ENCODE peak calls at places on chromosomes 1 and 21, in nine cellular contexts. U is heart right ventricle; L is AG04450; E is fibroblast of lung; S is astrocyte; I is upper lobe of right lung; K is CD8-positive, alpha-beta T cell; M is thoracic aorta; F is tibial artery. Y is an unnamed sample. For H3K9me3, the result is how much of the 10 kb centered on the place peaks cover.

GRCh38 chr21:45299026-45299863 is 11.6 kb upstream of the POFUT2 start:
- DNase-seq in U (peak), L (no peak), E (no peak), S (no peak), I (no peak), K (peak), M (no peak), F (peak), Y (no peak)

GRCh38 chr1:209755926-209756607 is at the start of gene TRAF3IP3:
- DNase-seq in U (peak), L (no peak), E (no peak), S (no peak), I (no peak), K (peak), M (no peak), F (no peak), Y (peak)

GRCh38 chr1:33365560-33365997 is 44.7 kb upstream of the A3GALT2 start:
- DNase-seq in U (peak), L (no peak), E (peak), S (peak), I (no peak), K (no peak), M (no peak), F (peak), Y (no peak)

GRCh38 chr21:40433575-40433974 is 413.4 kb downstream of the DSCAM start:
- DNase-seq in U (no peak), L (no peak), E (no peak), S (no peak), I (no peak), K (no peak), M (no peak), F (no peak), Y (no peak)

GRCh38 chr1:26999440-26999987 is 6.0 kb downstream of the TRNP1 start:
- DNase-seq in U (peak), L (peak), E (peak), S (peak), I (peak), K (no peak), M (peak), F (peak), Y (no peak)

GRCh38 chr1:67604778-67605177 is 80.2 kb upstream of the GADD45A start:
- DNase-seq in U (no peak), L (no peak), E (no peak), S (no peak), I (no peak), K (no peak), M (no peak), F (no peak), Y (no peak)

GRCh38 chr1:41728403-41729202 is 190.1 kb downstream of the HIVEP3 start:
- DNase-seq in U (no peak), L (no peak), E (no peak), S (no peak), I (peak), K (peak), M (no peak), F (no peak), Y (no peak)

GRCh38 chr21:30234643-30235042 is 18.7 kb upstream of the CLDN8 start:
- DNase-seq in U (no peak), L (no peak), E (no peak), S (no peak), I (no peak), K (no peak), M (no peak), F (no peak), Y (no peak)

GRCh38 chr1:48677306-48678287 is 99.1 kb downstream of the BEND5 start:
- DNase-seq in U (peak), L (no peak), E (peak), S (peak), I (peak), K (peak), M (peak), F (no peak), Y (peak)

GRCh38 chr1:180785306-180785705 is 127.4 kb upstream of the KIAA1614 start:
- DNase-seq in U (no peak), L (no peak), E (no peak), S (no peak), I (no peak), K (no peak), M (no peak), F (no peak), Y (no peak)

GRCh38 chr1:20100632-20101355 is 18.5 kb downstream of the PLA2G2D start:
- DNase-seq in U (peak), L (peak), E (peak), S (peak), I (no peak), K (no peak), M (no peak), F (no peak), Y (peak)

GRCh38 chr1:46614604-46614984 is 2.0 kb downstream of the MOB3C start:
- DNase-seq in U (no peak), L (no peak), E (no peak), S (no peak), I (no peak), K (no peak), M (no peak), F (no peak), Y (no peak)

GRCh38 chr1:9573723-9574122 is 15.0 kb upstream of the TMEM201 start:
- DNase-seq in U (no peak), L (no peak), E (no peak), S (no peak), I (no peak), K (no peak), M (no peak), F (no peak), Y (no peak)

GRCh38 chr1:95117207-95118018 is at the start of gene TLCD4:
- DNase-seq in U (peak), L (no peak), E (peak), S (peak), I (peak), K (peak), M (no peak), F (peak), Y (peak)

GRCh38 chr1:92972413-92973129 is 11.3 kb upstream of the DIPK1A start:
- DNase-seq in U (no peak), L (no peak), E (no peak), S (no peak), I (no peak), K (no peak), M (no peak), F (no peak), Y (no peak)

GRCh38 chr1:4627353-4627752 is 27.1 kb upstream of the AJAP1 start:
- DNase-seq in U (no peak), L (no peak), E (no peak), S (no peak), I (peak), K (no peak), M (no peak), F (no peak), Y (no peak)

GRCh38 chr1:92922378-92923035 is 38.8 kb downstream of the DIPK1A start:
- DNase-seq in U (no peak), L (no peak), E (peak), S (peak), I (no peak), K (no peak), M (no peak), F (no peak), Y (no peak)

GRCh38 chr21:44720170-44720569 is 8.8 kb upstream of the TSPEAR start:
- DNase-seq in U (no peak), L (no peak), E (no peak), S (no peak), I (no peak), K (no peak), M (no peak), F (no peak), Y (no peak)

GRCh38 chr1:208228550-208228949 is 15.6 kb downstream of the PLXNA2 start:
- DNase-seq in U (no peak), L (no peak), E (no peak), S (no peak), I (no peak), K (no peak), M (no peak), F (no peak), Y (no peak)

GRCh38 chr1:58162952-58163550 is 383.5 kb downstream of the OMA1 start:
- DNase-seq in U (peak), L (peak), E (peak), S (peak), I (no peak), K (no peak), M (no peak), F (no peak), Y (no peak)

GRCh38 chr1:119675349-119676343 is 27.6 kb upstream of the ZNF697 start:
- DNase-seq in U (peak), L (peak), E (peak), S (peak), I (peak), K (peak), M (peak), F (peak), Y (peak)

GRCh38 chr1:54486864-54487263 is 61.2 kb upstream of the ACOT11 start:
- DNase-seq in U (no peak), L (no peak), E (no peak), S (no peak), I (no peak), K (no peak), M (no peak), F (no peak), Y (no peak)

GRCh38 chr1:18116777-18117176 is 9.2 kb downstream of the IGSF21 start:
- DNase-seq in U (no peak), L (no peak), E (no peak), S (no peak), I (no peak), K (no peak), M (no peak), F (no peak), Y (no peak)

GRCh38 chr1:112998592-112999235 is 42.7 kb upstream of the SLC16A1 start:
- DNase-seq in U (peak), L (peak), E (peak), S (peak), I (no peak), K (no peak), M (peak), F (peak), Y (no peak)

GRCh38 chr1:194024659-194025058 is 838.2 kb upstream of the B3GALT2 start:
- DNase-seq in U (no peak), L (no peak), E (peak), S (peak), I (no peak), K (no peak), M (no peak), F (no peak), Y (no peak)

GRCh38 chr1:40344597-40344996 is 27.5 kb upstream of the COL9A2 start:
- DNase-seq in U (peak), L (peak), E (peak), S (peak), I (peak), K (peak), M (peak), F (peak), Y (peak)

GRCh38 chr1:243271990-243272389 is 16.1 kb downstream of the SDCCAG8 start:
- DNase-seq in U (no peak), L (no peak), E (peak), S (peak), I (no peak), K (no peak), M (no peak), F (no peak), Y (no peak)

GRCh38 chr1:3692593-3692992 is 40.3 kb downstream of the TP73 start:
- DNase-seq in U (no peak), L (no peak), E (no peak), S (no peak), I (no peak), K (no peak), M (no peak), F (no peak), Y (no peak)

DNA sequence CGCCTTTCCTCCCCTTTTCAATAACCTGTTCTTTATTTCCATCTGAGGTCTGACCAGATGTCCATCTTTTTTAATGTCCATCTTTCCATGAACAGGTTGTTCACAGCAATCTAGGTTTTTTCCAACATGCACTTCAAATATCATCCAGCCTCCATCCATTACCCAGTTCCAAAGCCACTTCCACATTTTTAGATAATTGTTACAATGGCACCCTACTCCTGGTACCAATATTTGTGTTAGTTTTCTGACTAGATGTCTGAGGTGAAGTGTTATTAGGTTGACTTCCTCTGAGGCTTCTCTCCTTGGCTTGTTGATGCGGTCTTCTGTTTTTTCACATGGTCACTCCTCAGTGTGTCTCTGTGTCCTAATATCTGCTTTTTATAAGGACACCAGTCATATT is 89.4 kb downstream of the OBSCN start:
- DNase-seq in U (no peak), L (no peak), E (no peak), S (no peak), I (no peak), K (no peak), M (no peak), F (no peak), Y (no peak)
- H3K9me3 ChIP-seq in U (under half), L (under half), E (under half), S (under half), I (under half), K (under half), M (under half), F (under half), Y (under half)

GRCh38 chr1:224181453-224181810 is 1.6 kb upstream of the DEGS1 start:
- DNase-seq in U (no peak), L (no peak), E (no peak), S (no peak), I (no peak), K (no peak), M (no peak), F (no peak), Y (no peak)

GRCh38 chr1:224183591-224184312 is 712 bp downstream of the DEGS1 start:
- DNase-seq in U (peak), L (no peak), E (peak), S (peak), I (peak), K (peak), M (no peak), F (peak), Y (peak)

GRCh38 chr1:224182057-224182865 is 779 bp upstream of the DEGS1 start:
- DNase-seq in U (no peak), L (no peak), E (no peak), S (no peak), I (no peak), K (peak), M (no peak), F (no peak), Y (peak)

GRCh38 chr1:224180783-224181452 is 2.1 kb upstream of the DEGS1 start:
- DNase-seq in U (no peak), L (no peak), E (no peak), S (no peak), I (no peak), K (no peak), M (no peak), F (no peak), Y (no peak)

GRCh38 chr1:224182866-224183590 is at the start of gene DEGS1:
- DNase-seq in U (peak), L (no peak), E (peak), S (peak), I (peak), K (peak), M (peak), F (peak), Y (peak)
- TF ChIP-seq CTCF in U (no peak), L (peak), E (no peak), S (no peak), I (no peak), K (no peak), M (no peak), F (no peak), Y (no peak)

GRCh38 chr1:227654858-227655752 is 80.0 kb downstream of the JMJD4 start:
- DNase-seq in U (no peak), L (no peak), E (no peak), S (no peak), I (no peak), K (no peak), M (no peak), F (no peak), Y (no peak)
- H3K9me3 ChIP-seq in U (half or more), L (under half), E (under half), S (under half), I (half or more), K (half or more), M (half or more), F (half or more), Y (half or more)

DNA sequence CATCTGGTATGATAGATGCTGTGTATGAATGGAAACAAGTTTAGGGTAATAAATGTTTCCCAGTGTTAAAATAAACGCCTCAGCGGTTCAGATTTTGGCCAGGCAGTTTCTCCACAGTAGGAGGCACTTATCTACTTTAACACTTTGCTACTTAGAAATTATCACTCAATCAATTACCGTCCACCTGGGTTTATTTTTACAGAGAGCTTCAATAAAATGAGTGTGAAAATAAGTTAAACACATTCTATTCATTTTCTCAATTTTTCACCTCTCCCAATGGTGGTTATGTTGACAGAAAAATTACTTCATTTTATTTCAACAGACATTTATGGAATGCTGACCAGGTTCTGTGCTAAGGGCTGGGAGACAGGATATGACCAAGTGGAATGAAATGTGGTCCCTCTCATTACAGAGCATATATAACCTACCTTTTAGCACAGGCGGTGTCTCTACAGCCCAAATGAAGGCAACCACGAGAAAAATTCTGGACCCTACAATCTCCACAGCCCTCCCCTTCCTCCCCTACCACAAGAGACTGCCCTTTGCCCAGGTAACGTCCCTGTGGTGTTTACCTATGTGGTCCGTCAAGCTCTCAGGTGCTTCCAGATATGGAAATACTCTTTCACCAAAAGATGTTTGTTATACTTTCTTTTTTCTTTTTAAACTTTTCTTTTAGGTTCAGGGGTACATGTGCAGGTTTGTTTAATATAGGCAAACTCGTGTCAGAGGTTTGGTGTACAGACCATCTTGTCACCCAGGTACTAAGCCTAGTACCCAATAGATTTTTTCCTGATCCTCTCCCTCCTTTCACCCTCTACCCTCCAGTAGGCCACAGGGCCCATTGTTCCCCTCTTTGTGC is 105.5 kb downstream of the HLCS start:
- DNase-seq in U (no peak), L (peak), E (peak), S (peak), I (no peak), K (no peak), M (no peak), F (no peak), Y (no peak)
- TF ChIP-seq CTCF in U (no peak), L (no peak), E (no peak), S (no peak), I (no peak), K (no peak), M (no peak), F (no peak), Y (no peak)

DNA sequence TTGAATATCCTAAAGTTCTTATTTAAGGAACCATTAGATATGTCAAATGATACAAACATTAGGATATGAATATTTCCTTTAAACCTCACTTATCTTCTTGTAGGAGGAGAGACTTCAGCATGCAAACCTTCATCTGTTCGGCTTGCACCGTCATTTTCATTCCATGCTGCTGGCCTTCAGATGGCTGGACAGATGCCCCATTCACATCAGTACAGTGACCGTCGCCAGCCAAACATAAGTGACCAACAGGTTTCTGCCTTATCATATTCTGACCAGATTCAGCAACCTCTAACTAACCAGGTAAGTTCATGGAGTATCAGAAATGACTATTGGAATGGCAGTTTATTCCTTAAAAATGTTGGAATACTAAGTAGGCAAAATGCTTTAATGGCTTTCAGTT is 106.0 kb downstream of the DYRK1A start:
- DNase-seq in U (no peak), L (no peak), E (no peak), S (no peak), I (no peak), K (no peak), M (no peak), F (no peak), Y (no peak)
- H3K9me3 ChIP-seq in U (under half), L (under half), E (under half), S (under half), I (under half), K (under half), M (under half), F (under half), Y (under half)

GRCh38 chr1:6795661-6796060 is 10.4 kb downstream of the CAMTA1 start:
- DNase-seq in U (no peak), L (peak), E (peak), S (peak), I (no peak), K (no peak), M (no peak), F (no peak), Y (no peak)

GRCh38 chr1:6790146-6790545 is 4.9 kb downstream of the CAMTA1 start:
- DNase-seq in U (no peak), L (no peak), E (no peak), S (no peak), I (no peak), K (no peak), M (no peak), F (no peak), Y (no peak)

GRCh38 chr1:6796095-6796494 is 10.8 kb downstream of the CAMTA1 start:
- DNase-seq in U (no peak), L (no peak), E (peak), S (no peak), I (no peak), K (no peak), M (no peak), F (no peak), Y (no peak)

GRCh38 chr1:6795203-6795602 is 9.9 kb downstream of the CAMTA1 start:
- DNase-seq in U (no peak), L (no peak), E (no peak), S (no peak), I (no peak), K (no peak), M (no peak), F (no peak), Y (no peak)

GRCh38 chr1:6794164-6794563 is 8.9 kb downstream of the CAMTA1 start:
- DNase-seq in U (no peak), L (peak), E (peak), S (no peak), I (no peak), K (no peak), M (no peak), F (no peak), Y (no peak)
- TF ChIP-seq CTCF in U (peak), L (peak), E (peak), S (peak), I (peak), K (peak), M (peak), F (peak), Y (no peak)

GRCh38 chr1:82219841-82220240 is 419.1 kb downstream of the ADGRL2 start:
- DNase-seq in U (no peak), L (no peak), E (no peak), S (no peak), I (no peak), K (no peak), M (no peak), F (no peak), Y (no peak)

GRCh38 chr1:82226198-82226505 is 425.4 kb downstream of the ADGRL2 start:
- DNase-seq in U (no peak), L (no peak), E (no peak), S (no peak), I (no peak), K (no peak), M (no peak), F (no peak), Y (no peak)

GRCh38 chr1:82225407-82226197 is 424.9 kb downstream of the ADGRL2 start:
- DNase-seq in U (no peak), L (no peak), E (peak), S (peak), I (no peak), K (no peak), M (no peak), F (no peak), Y (no peak)

GRCh38 chr1:82223091-82223490 is 422.4 kb downstream of the ADGRL2 start:
- DNase-seq in U (no peak), L (no peak), E (no peak), S (no peak), I (no peak), K (no peak), M (no peak), F (no peak), Y (no peak)

DNA sequence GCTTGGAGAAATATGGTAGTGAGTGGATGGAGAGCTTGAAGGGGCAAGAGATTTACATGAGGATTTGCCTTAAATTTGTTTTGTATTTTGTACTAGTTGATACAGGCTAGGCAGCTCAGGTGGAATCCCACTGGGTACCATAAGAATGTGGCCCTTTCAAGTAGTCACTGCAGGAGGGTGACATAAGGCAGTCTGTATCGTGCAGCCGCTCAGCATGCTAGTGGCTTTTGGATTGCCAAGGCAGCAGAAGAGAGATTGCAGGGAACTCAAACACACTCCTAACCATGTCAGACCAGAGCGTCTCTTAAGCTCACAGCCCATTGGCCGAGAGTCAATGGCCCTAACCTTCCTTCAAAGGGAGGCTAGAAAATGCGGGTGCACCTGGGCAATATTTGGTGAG is 420.0 kb downstream of the ADGRL2 start:
- DNase-seq in U (no peak), L (no peak), E (no peak), S (no peak), I (no peak), K (no peak), M (no peak), F (no peak), Y (no peak)
- H3K9me3 ChIP-seq in U (under half), L (under half), E (under half), S (under half), I (under half), K (under half), M (under half), F (under half), Y (under half)